ENCODE peak calls at places on chromosomes 11 and 22, in four cellular contexts. O is A673, J is lower lobe of right lung, I is hepatocyte. W is an unnamed sample. For H3K4me1, the result is how much of the 10 kb centered on the place peaks cover.

GRCh38 chr11:13260963-13261599 is 16.5 kb upstream of the BMAL1 start:
- DNase-seq in I (no peak), O (no peak), J (no peak), W (no peak)

GRCh38 chr11:13126430-13126829 is 117.3 kb downstream of the RASSF10 start:
- DNase-seq in I (no peak), O (no peak), J (no peak), W (peak)

GRCh38 chr22:40552070-40552469 is 84.4 kb downstream of the MRTFA start:
- DNase-seq in O (no peak), J (no peak), I (no peak), W (no peak)

GRCh38 chr11:13561860-13562259 is 66.1 kb upstream of the PTH start:
- DNase-seq in J (no peak), I (no peak), O (no peak), W (no peak)

GRCh38 chr22:40221055-40221414 is 43.3 kb downstream of the TNRC6B start:
- DNase-seq in I (no peak), O (no peak), J (no peak), W (no peak)

GRCh38 chr11:3942160-3942955 is 86.9 kb downstream of the STIM1 start:
- DNase-seq in O (no peak), I (no peak), J (no peak), W (no peak)

GRCh38 chr11:19395050-19395449 is 154.3 kb upstream of the E2F8 start:
- DNase-seq in O (no peak), J (no peak), I (no peak), W (no peak)

GRCh38 chr22:26648011-26648497 is 9.3 kb upstream of the MIAT start:
- DNase-seq in J (no peak), O (no peak), I (no peak), W (no peak)

GRCh38 chr11:66279092-66279797 is 1.3 kb downstream of the CNIH2 start:
- DNase-seq in I (no peak), O (no peak), J (no peak), W (peak)

GRCh38 chr11:19790831-19791552 is 78.4 kb downstream of the NAV2 start:
- DNase-seq in I (no peak), J (no peak), O (no peak), W (no peak)

GRCh38 chr11:95592455-95592854 is 197.1 kb downstream of the FAM76B start:
- DNase-seq in J (no peak), O (peak), I (peak), W (no peak)

GRCh38 chr11:37449146-37449545 is 851.1 kb upstream of the RAG2 start:
- DNase-seq in I (peak), O (peak), J (no peak), W (no peak)

GRCh38 chr11:34235189-34235588 is 122.6 kb downstream of the ABTB2 start:
- DNase-seq in J (no peak), O (no peak), I (no peak), W (no peak)

GRCh38 chr11:74685905-74686304 is 45.3 kb downstream of the CHRDL2 start:
- DNase-seq in I (no peak), O (no peak), J (peak), W (peak)

GRCh38 chr11:36130401-36130800 is 158.8 kb downstream of the COMMD9 start:
- DNase-seq in J (no peak), I (no peak), O (no peak), W (no peak)

GRCh38 chr11:79262221-79262620 is 178.6 kb downstream of the TENM4 start:
- DNase-seq in J (no peak), O (no peak), I (no peak), W (no peak)

GRCh38 chr22:27718186-27719032 is 83.1 kb downstream of the MN1 start:
- DNase-seq in O (peak), I (peak), J (peak), W (peak)

GRCh38 chr11:106520146-106520912 is 442.9 kb downstream of the AASDHPPT start:
- DNase-seq in I (no peak), O (no peak), J (no peak), W (no peak)

GRCh38 chr11:67651976-67652895 is 1.7 kb upstream of the ACY3 start:
- DNase-seq in I (peak), J (no peak), O (peak), W (no peak)

DNA sequence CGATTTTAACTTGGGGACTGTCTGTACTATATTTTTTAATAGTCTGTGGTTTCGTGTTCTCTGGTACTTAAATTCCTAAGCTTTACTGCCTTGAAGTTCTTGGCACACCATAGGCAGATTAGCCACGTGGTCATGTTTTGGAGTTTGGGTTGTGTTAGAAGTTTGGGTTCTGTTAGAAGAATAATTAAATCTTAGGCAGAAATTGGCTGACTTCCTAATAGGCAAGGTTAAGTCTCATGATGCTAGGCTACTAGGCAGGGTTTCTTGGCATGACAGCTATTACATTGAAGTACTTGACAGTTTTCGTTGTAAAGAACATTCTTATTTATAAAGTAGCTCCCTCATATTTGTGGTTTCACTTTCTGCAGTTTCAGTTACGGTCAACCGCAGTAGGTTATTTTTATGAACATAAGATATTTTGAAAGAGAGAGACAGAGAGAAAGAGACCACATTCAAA is 30.0 kb upstream of the MMP7 start:
- DNase-seq in I (no peak), O (peak), J (no peak), W (no peak)
- H3K27ac ChIP-seq in I (peak), O (no peak), J (peak), W (peak)

DNA sequence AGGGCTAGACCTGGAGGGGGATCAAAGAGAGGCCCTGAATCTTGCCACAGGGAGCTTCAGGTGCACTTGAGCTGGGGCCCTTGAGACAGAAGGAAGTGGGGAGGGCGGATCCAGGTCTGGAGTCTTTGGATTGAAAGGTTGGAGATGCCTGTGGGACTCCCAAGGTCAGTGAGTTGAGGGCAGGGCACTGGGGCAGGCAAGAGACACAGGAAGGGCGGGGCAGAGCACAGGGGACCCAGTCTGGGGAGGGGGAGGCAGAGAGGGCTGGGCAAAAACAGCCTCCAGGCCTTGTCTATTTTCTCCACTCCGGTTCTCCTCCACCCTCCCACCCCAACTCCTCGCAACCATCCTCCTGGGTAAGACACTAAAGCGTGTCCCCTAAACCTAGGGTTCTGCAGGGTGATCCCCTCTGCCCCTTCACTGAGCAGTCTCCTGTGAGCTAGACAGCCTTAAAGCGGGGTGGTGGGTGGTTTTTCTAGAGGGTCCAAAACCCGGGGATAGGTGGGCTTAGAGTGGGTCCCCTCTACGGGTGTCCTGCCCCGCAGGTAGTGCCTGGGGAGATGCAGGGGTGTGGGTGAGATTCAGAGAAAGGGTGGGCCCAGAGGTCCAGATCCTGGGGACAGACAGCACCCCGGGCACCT is 38.6 kb upstream of the CELSR1 start:
- DNase-seq in O (no peak), I (peak), J (peak), W (peak)
- H3K4me1 ChIP-seq in O (under half), I (under half), J (half or more), W (under half)

GRCh38 chr22:38310518-38311330 is 6.5 kb downstream of the CSNK1E start:
- DNase-seq in I (peak), O (no peak), J (no peak), W (no peak)
- H3K27ac ChIP-seq in I (peak), O (peak), J (peak), W (peak)

DNA sequence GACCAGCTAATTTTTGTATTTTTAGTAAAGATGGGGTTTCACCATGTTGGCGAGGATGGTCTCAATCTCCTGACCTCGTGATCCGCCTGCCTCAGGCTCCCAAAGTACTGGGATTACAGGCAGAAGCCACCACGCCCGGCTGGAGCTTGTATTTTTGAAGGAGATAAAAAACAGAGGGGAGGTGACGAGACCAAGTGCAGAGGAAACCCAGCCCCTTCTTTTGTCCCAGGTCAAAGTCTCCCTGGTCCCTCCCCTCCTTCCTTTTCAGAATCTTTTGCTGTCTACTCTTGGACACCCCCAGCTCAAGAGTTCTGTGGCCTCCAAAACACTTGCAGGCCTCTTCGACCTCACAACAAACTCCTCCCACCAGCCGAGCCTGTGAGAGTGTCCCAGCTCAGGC is 12.2 kb upstream of the TMEM184B start:
- DNase-seq in I (no peak), O (no peak), J (no peak), W (no peak)
- H3K4me1 ChIP-seq in I (under half), O (under half), J (under half), W (under half)

W was measured in RWPE2.